ENCODE peak calls at places on chromosome 6, in five cellular contexts. One of them, this sample, is unnamed.

GRCh38 chr6:51542466-51542865 is 544.9 kb downstream of the PKHD1 start:
- DNase-seq in mucosa of descending colon: no peak
- DNase-seq in H1: no peak
- DNase-seq in stomach: no peak
- DNase-seq in IMR-90: no peak
- DNase-seq in this sample: no peak

GRCh38 chr6:121319603-121320002 is 14.7 kb downstream of the TBC1D32 start:
- DNase-seq in stomach: no peak
- DNase-seq in mucosa of descending colon: no peak
- DNase-seq in H1: no peak
- DNase-seq in IMR-90: no peak
- DNase-seq in this sample: no peak

GRCh38 chr6:3873051-3873450 is 23.9 kb downstream of the FAM50B start:
- DNase-seq in IMR-90: no peak
- DNase-seq in H1: no peak
- DNase-seq in mucosa of descending colon: no peak
- DNase-seq in stomach: no peak
- DNase-seq in this sample: no peak

GRCh38 chr6:168208854-168209253 is 110.7 kb downstream of the DACT2 start:
- DNase-seq in H1: peak; percentile 69
- DNase-seq in stomach: no peak
- DNase-seq in IMR-90: no peak
- DNase-seq in mucosa of descending colon: no peak
- DNase-seq in this sample: no peak

GRCh38 chr6:130624046-130624445 is 203.2 kb upstream of the SMLR1 start:
- DNase-seq in IMR-90: peak; percentile 66
- DNase-seq in mucosa of descending colon: no peak
- DNase-seq in stomach: no peak
- DNase-seq in H1: no peak
- DNase-seq in this sample: peak; percentile 70

GRCh38 chr6:35044771-35045275 is 96.3 kb downstream of the TCP11 start:
- DNase-seq in H1: no peak
- DNase-seq in IMR-90: no peak
- DNase-seq in stomach: no peak
- DNase-seq in mucosa of descending colon: no peak
- DNase-seq in this sample: no peak

GRCh38 chr6:71138416-71138815 is 150.2 kb upstream of the OGFRL1 start:
- DNase-seq in mucosa of descending colon: no peak
- DNase-seq in H1: no peak
- DNase-seq in stomach: no peak
- DNase-seq in IMR-90: no peak
- DNase-seq in this sample: peak; percentile 28

GRCh38 chr6:33628401-33628964 is 7.4 kb downstream of the ITPR3 start:
- DNase-seq in mucosa of descending colon: no peak
- DNase-seq in stomach: no peak
- DNase-seq in H1: no peak
- DNase-seq in IMR-90: no peak
- DNase-seq in this sample: no peak

GRCh38 chr6:163529605-163530004 is 115.1 kb downstream of the QKI start:
- DNase-seq in IMR-90: peak; percentile 92
- DNase-seq in mucosa of descending colon: no peak
- DNase-seq in stomach: no peak
- DNase-seq in H1: no peak
- DNase-seq in this sample: peak; percentile 85

GRCh38 chr6:93779086-93779858 is 359.9 kb upstream of the EPHA7 start:
- DNase-seq in IMR-90: no peak
- DNase-seq in mucosa of descending colon: no peak
- DNase-seq in stomach: no peak
- DNase-seq in H1: no peak
- DNase-seq in this sample: peak; percentile 76

GRCh38 chr6:119979862-119980261 is 630.3 kb upstream of the MAN1A1 start:
- DNase-seq in mucosa of descending colon: no peak
- DNase-seq in stomach: no peak
- DNase-seq in H1: no peak
- DNase-seq in IMR-90: peak; percentile 2
- DNase-seq in this sample: peak; percentile 20

GRCh38 chr6:43976706-43977403 is 150.4 kb downstream of the MRPL14 start:
- DNase-seq in IMR-90: peak; percentile 18
- DNase-seq in mucosa of descending colon: no peak
- DNase-seq in stomach: no peak
- DNase-seq in H1: no peak
- DNase-seq in this sample: no peak

GRCh38 chr6:158628542-158628941 is 16.0 kb downstream of the DYNLT1 start:
- DNase-seq in mucosa of descending colon: no peak
- DNase-seq in IMR-90: no peak
- DNase-seq in stomach: peak; percentile 24
- DNase-seq in H1: no peak
- DNase-seq in this sample: no peak

GRCh38 chr6:148240463-148240845 is 102.2 kb upstream of the SASH1 start:
- DNase-seq in mucosa of descending colon: no peak
- DNase-seq in stomach: no peak
- DNase-seq in IMR-90: peak; percentile 86
- DNase-seq in H1: no peak
- DNase-seq in this sample: peak; percentile 55

GRCh38 chr6:83068628-83069027 is 1.2 kb downstream of the DOP1A start:
- DNase-seq in H1: no peak
- DNase-seq in stomach: no peak
- DNase-seq in mucosa of descending colon: no peak
- DNase-seq in IMR-90: no peak
- DNase-seq in this sample: no peak

GRCh38 chr6:11586117-11586516 is 48.6 kb downstream of the TMEM170B start:
- DNase-seq in IMR-90: no peak
- DNase-seq in stomach: no peak
- DNase-seq in H1: no peak
- DNase-seq in mucosa of descending colon: no peak
- DNase-seq in this sample: no peak

GRCh38 chr6:105510746-105511145 is 107.9 kb upstream of the PREP start:
- DNase-seq in mucosa of descending colon: no peak
- DNase-seq in IMR-90: peak; percentile 77
- DNase-seq in stomach: no peak
- DNase-seq in H1: no peak
- DNase-seq in this sample: peak; percentile 38

GRCh38 chr6:42771741-42772100 is 10.1 kb upstream of the BICRAL start:
- DNase-seq in stomach: no peak
- DNase-seq in mucosa of descending colon: no peak
- DNase-seq in H1: no peak
- DNase-seq in IMR-90: no peak
- DNase-seq in this sample: no peak

GRCh38 chr6:98452721-98453120 is 381.7 kb upstream of the POU3F2 start:
- DNase-seq in stomach: no peak
- DNase-seq in H1: no peak
- DNase-seq in mucosa of descending colon: no peak
- DNase-seq in IMR-90: no peak
- DNase-seq in this sample: no peak

GRCh38 chr6:30317913-30318589 is 8.7 kb upstream of the TRIM39 start:
- DNase-seq in stomach: no peak
- DNase-seq in mucosa of descending colon: no peak
- DNase-seq in H1: no peak
- DNase-seq in IMR-90: no peak
- DNase-seq in this sample: no peak

GRCh38 chr6:153129873-153130514 is 1.1 kb downstream of the RGS17 start:
- DNase-seq in H1: no peak
- DNase-seq in mucosa of descending colon: no peak
- DNase-seq in IMR-90: peak; percentile 12
- DNase-seq in stomach: no peak
- DNase-seq in this sample: peak; percentile 23

GRCh38 chr6:158911746-158912158 is 88.2 kb downstream of the RSPH3 start:
- DNase-seq in stomach: peak; percentile 37
- DNase-seq in mucosa of descending colon: no peak
- DNase-seq in IMR-90: no peak
- DNase-seq in H1: no peak
- DNase-seq in this sample: no peak

GRCh38 chr6:121839891-121840290 is 404.4 kb downstream of the GJA1 start:
- DNase-seq in IMR-90: peak; percentile 59
- DNase-seq in H1: no peak
- DNase-seq in stomach: no peak
- DNase-seq in mucosa of descending colon: no peak
- DNase-seq in this sample: no peak

GRCh38 chr6:29490552-29490951 is 2.8 kb upstream of the MAS1L start:
- DNase-seq in mucosa of descending colon: no peak
- DNase-seq in IMR-90: no peak
- DNase-seq in stomach: no peak
- DNase-seq in H1: no peak
- DNase-seq in this sample: no peak

GRCh38 chr6:6414946-6415345 is 94.5 kb upstream of the F13A1 start:
- DNase-seq in IMR-90: no peak
- DNase-seq in stomach: no peak
- DNase-seq in H1: no peak
- DNase-seq in mucosa of descending colon: no peak
- DNase-seq in this sample: no peak

GRCh38 chr6:20658053-20658452 is 123.8 kb downstream of the CDKAL1 start:
- DNase-seq in mucosa of descending colon: no peak
- DNase-seq in H1: no peak
- DNase-seq in IMR-90: no peak
- DNase-seq in stomach: no peak
- DNase-seq in this sample: no peak

GRCh38 chr6:20660534-20660933 is 126.3 kb downstream of the CDKAL1 start:
- DNase-seq in IMR-90: no peak
- DNase-seq in H1: no peak
- DNase-seq in stomach: no peak
- DNase-seq in mucosa of descending colon: no peak
- DNase-seq in this sample: no peak

GRCh38 chr6:20664250-20664649 is 130.0 kb downstream of the CDKAL1 start:
- DNase-seq in mucosa of descending colon: no peak
- DNase-seq in stomach: no peak
- DNase-seq in H1: no peak
- DNase-seq in IMR-90: no peak
- DNase-seq in this sample: no peak

GRCh38 chr6:20665290-20665689 is 131.0 kb downstream of the CDKAL1 start:
- DNase-seq in IMR-90: no peak
- DNase-seq in H1: no peak
- DNase-seq in stomach: no peak
- DNase-seq in mucosa of descending colon: no peak
- DNase-seq in this sample: no peak

DNA sequence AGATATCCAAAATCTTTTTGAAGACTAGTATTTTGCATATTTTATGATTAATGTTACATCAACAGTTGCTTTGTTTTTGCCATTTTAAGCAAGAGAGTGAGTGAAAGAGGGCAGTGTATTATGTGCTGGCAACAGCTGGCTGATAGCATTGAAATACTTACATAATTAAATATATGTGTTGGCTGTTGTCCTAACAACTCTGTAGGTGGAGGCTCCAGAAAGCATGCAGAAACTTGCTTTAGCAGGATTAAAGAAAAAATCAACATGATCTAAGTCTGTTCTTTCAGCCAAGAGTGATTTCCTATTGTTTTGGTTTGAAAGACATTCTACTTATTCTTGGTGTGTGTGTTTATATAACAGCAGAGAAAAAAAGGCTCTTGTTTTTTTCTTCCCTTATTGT is 127.5 kb downstream of the CDKAL1 start:
- DNase-seq in stomach: no peak
- DNase-seq in IMR-90: peak; percentile 50
- DNase-seq in mucosa of descending colon: no peak
- DNase-seq in H1: no peak
- DNase-seq in this sample: peak; percentile 25
- H3K4me3 ChIP-seq in stomach: no peak overlapping the region
- H3K4me3 ChIP-seq in IMR-90: no peak overlapping the region
- H3K4me3 ChIP-seq in mucosa of descending colon: no peak overlapping the region
- H3K4me3 ChIP-seq in H1: no peak overlapping the region
- H3K4me3 ChIP-seq in this sample: no peak overlapping the region

GRCh38 chr6:162245831-162246230 is 481.7 kb downstream of the PRKN start:
- DNase-seq in mucosa of descending colon: no peak
- DNase-seq in IMR-90: no peak
- DNase-seq in H1: no peak
- DNase-seq in stomach: no peak
- DNase-seq in this sample: no peak

GRCh38 chr6:162249907-162250642 is 477.5 kb downstream of the PRKN start:
- DNase-seq in mucosa of descending colon: no peak
- DNase-seq in H1: no peak
- DNase-seq in stomach: no peak
- DNase-seq in IMR-90: no peak
- DNase-seq in this sample: no peak

GRCh38 chr6:162251257-162251656 is 476.3 kb downstream of the PRKN start:
- DNase-seq in mucosa of descending colon: no peak
- DNase-seq in H1: no peak
- DNase-seq in stomach: no peak
- DNase-seq in IMR-90: no peak
- DNase-seq in this sample: no peak
- TF ChIP-seq CTCF in mucosa of descending colon: no peak
- TF ChIP-seq CTCF in H1: peak; percentile 54
- TF ChIP-seq CTCF in stomach: no peak
- TF ChIP-seq CTCF in IMR-90: no peak
- TF ChIP-seq CTCF in this sample: peak; percentile 26

GRCh38 chr6:53494076-53494475 is 50.8 kb downstream of the GCLC start:
- DNase-seq in H1: no peak
- DNase-seq in mucosa of descending colon: no peak
- DNase-seq in IMR-90: peak; percentile 65
- DNase-seq in stomach: no peak
- DNase-seq in this sample: no peak

GRCh38 chr6:53495496-53495895 is 49.4 kb downstream of the GCLC start:
- DNase-seq in IMR-90: peak; percentile 93
- DNase-seq in H1: no peak
- DNase-seq in mucosa of descending colon: no peak
- DNase-seq in stomach: no peak
- DNase-seq in this sample: no peak

GRCh38 chr6:53496100-53496499 is 48.8 kb downstream of the GCLC start:
- DNase-seq in H1: no peak
- DNase-seq in IMR-90: no peak
- DNase-seq in mucosa of descending colon: no peak
- DNase-seq in stomach: no peak
- DNase-seq in this sample: no peak

GRCh38 chr6:53493635-53494025 is 51.3 kb downstream of the GCLC start:
- DNase-seq in stomach: no peak
- DNase-seq in H1: no peak
- DNase-seq in mucosa of descending colon: no peak
- DNase-seq in IMR-90: peak; percentile 63
- DNase-seq in this sample: peak; percentile 30

DNA sequence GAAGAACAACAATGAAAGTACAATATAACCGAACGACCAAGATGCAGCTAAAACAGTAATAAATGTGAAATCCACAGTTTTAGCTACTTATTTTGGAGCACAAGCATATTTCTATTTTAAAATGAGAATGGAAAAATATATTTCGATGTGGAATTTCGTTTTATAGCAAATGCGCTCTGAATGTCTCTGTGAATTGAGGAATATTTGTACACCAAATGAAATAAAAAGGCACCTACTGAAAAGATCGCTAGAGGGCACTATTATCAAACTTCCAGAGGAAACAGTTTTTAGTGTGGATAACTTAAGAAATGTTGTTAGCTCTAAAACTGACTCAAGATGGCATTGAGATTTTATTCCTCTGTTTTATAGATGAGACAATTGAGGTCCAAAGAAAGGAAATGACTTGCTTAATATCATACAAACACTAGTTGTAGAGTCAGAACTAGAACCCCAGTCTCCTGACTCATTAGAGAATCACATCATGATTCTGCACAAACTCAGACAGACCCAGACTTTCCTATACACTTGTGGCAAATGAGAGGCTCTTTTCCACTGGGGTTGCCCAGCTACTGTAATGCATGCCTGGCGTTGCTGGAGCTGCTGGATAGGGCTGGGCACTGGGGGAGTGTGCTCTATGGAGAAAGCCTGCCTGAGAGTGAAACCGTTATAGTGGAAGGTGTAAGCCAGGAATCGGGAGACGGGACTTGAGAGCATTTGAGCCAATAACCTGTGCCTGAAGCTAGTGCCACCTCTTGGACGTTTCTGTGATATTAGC is 51.9 kb downstream of the GCLC start:
- DNase-seq in H1: peak; percentile 49
- DNase-seq in mucosa of descending colon: no peak
- DNase-seq in stomach: no peak
- DNase-seq in IMR-90: peak; percentile 73
- DNase-seq in this sample: peak; percentile 81
- H3K4me3 ChIP-seq in H1: no peak overlapping the region
- H3K4me3 ChIP-seq in mucosa of descending colon: no peak overlapping the region
- H3K4me3 ChIP-seq in stomach: peak overlapping the region; percentile 1
- H3K4me3 ChIP-seq in IMR-90: peak overlapping the region; percentile 0
- H3K4me3 ChIP-seq in this sample: peak overlapping the region; percentile 18

GRCh38 chr6:161618816-161619454 is 345.1 kb upstream of the AGPAT4 start:
- DNase-seq in stomach: no peak
- DNase-seq in IMR-90: no peak
- DNase-seq in mucosa of descending colon: no peak
- DNase-seq in H1: no peak
- DNase-seq in this sample: peak; percentile 71
- TF ChIP-seq CTCF in stomach: no peak
- TF ChIP-seq CTCF in IMR-90: no peak
- TF ChIP-seq CTCF in mucosa of descending colon: no peak
- TF ChIP-seq CTCF in H1: peak; percentile 57
- TF ChIP-seq CTCF in this sample: peak; percentile 68